ENCODE peak calls at places on chromosomes 13 and 19, in six cellular contexts. Q, O, V, G, T and C are unnamed samples. For H3K4me1, the result is how much of the 10 kb centered on the place peaks cover.

GRCh38 chr19:23783634-23784033 is 24.9 kb upstream of the ZNF681 start:
- DNase-seq in G (no peak), Q (no peak), O (no peak), T (no peak), V (no peak), C (no peak)

GRCh38 chr19:10295305-10295846 is 5.6 kb downstream of the ICAM5 start:
- DNase-seq in T (no peak), V (no peak), Q (no peak), O (no peak), G (no peak), C (peak)

GRCh38 chr13:91045351-91046034 is 302.0 kb upstream of the MIR17HG start:
- DNase-seq in Q (no peak), T (no peak), O (no peak), G (no peak), V (no peak), C (no peak)

GRCh38 chr19:13128583-13128982 is 10.5 kb downstream of the NACC1 start:
- DNase-seq in O (no peak), T (no peak), Q (no peak), G (no peak), V (no peak), C (no peak)

GRCh38 chr19:45780448-45781281 is 1.6 kb downstream of the DMPK start:
- DNase-seq in V (no peak), Q (no peak), T (no peak), G (no peak), O (peak), C (peak)

GRCh38 chr13:61370520-61370919 is 45.1 kb downstream of the PCDH20 start:
- DNase-seq in Q (no peak), O (no peak), V (no peak), T (no peak), G (no peak), C (no peak)

GRCh38 chr13:36088463-36088862 is 42.7 kb downstream of the DCLK1 start:
- DNase-seq in V (no peak), T (no peak), Q (no peak), G (no peak), O (no peak), C (no peak)

GRCh38 chr13:38849316-38849715 is 141.3 kb downstream of the STOML3 start:
- DNase-seq in T (no peak), G (no peak), V (no peak), Q (no peak), O (no peak), C (no peak)

GRCh38 chr13:102651392-102651791 is 43.5 kb downstream of the METTL21C start:
- DNase-seq in O (no peak), T (no peak), Q (peak), V (no peak), G (no peak), C (no peak)

GRCh38 chr13:85347251-85347650 is 452.0 kb downstream of the SLITRK6 start:
- DNase-seq in V (no peak), Q (peak), T (no peak), O (no peak), G (no peak), C (no peak)

GRCh38 chr19:34503546-34504272 is 22.2 kb downstream of the WTIP start:
- DNase-seq in O (no peak), T (no peak), V (peak), G (no peak), Q (no peak), C (no peak)

GRCh38 chr19:42693760-42694350 is 46.4 kb downstream of the PSG3 start:
- DNase-seq in T (no peak), Q (peak), G (no peak), V (no peak), O (no peak), C (no peak)

GRCh38 chr19:41869374-41869955 is 7.6 kb upstream of the CD79A start:
- DNase-seq in V (no peak), G (no peak), O (no peak), Q (no peak), T (no peak), C (no peak)

GRCh38 chr13:49679244-49679643 is 12.0 kb downstream of the EBPL start:
- DNase-seq in G (no peak), T (no peak), V (no peak), Q (peak), O (no peak), C (no peak)

GRCh38 chr19:34409189-34410164 is 5.3 kb downstream of the PDCD2L start:
- DNase-seq in T (no peak), G (no peak), Q (no peak), V (no peak), O (no peak), C (no peak)

GRCh38 chr19:51750381-51751124 is 1.1 kb downstream of the FPR1 start:
- DNase-seq in T (no peak), G (no peak), V (no peak), O (no peak), Q (no peak), C (no peak)

GRCh38 chr19:45640849-45641273 is 1.7 kb upstream of the EML2 start:
- DNase-seq in O (no peak), V (no peak), T (no peak), Q (no peak), G (no peak), C (no peak)

GRCh38 chr19:16764793-16765433 is 45.3 kb downstream of the NWD1 start:
- DNase-seq in O (no peak), V (no peak), G (no peak), Q (no peak), T (no peak), C (no peak)

GRCh38 chr13:95516021-95516420 is 36.5 kb upstream of the CLDN10 start:
- DNase-seq in V (no peak), Q (no peak), G (no peak), T (no peak), O (no peak), C (no peak)

GRCh38 chr13:62629618-62630017 is 1214.0 kb upstream of the PCDH20 start:
- DNase-seq in G (no peak), O (no peak), T (no peak), Q (no peak), V (no peak), C (no peak)

GRCh38 chr13:113211774-113212173 is 2.4 kb downstream of the CUL4A start:
- DNase-seq in V (no peak), T (no peak), O (no peak), Q (no peak), G (no peak), C (no peak)

GRCh38 chr13:113209336-113209879 is at the start of gene CUL4A:
- DNase-seq in V (peak), G (no peak), Q (peak), O (peak), T (peak), C (peak)

GRCh38 chr13:113208424-113209335 is at the start of gene PCID2:
- DNase-seq in T (peak), O (peak), G (peak), Q (peak), V (peak), C (peak)

GRCh38 chr13:113210834-113211233 is 1.4 kb downstream of the CUL4A start:
- DNase-seq in G (no peak), T (no peak), O (no peak), V (no peak), Q (no peak), C (no peak)

GRCh38 chr13:113209880-113210421 is 538 bp downstream of the CUL4A start:
- DNase-seq in G (no peak), T (no peak), V (peak), Q (peak), O (peak), C (peak)
- H3K4me1 ChIP-seq in G (half or more), T (under half), V (half or more), Q (under half), O (under half), C (under half)

GRCh38 chr13:73403362-73404150 is 344.8 kb downstream of the KLF5 start:
- DNase-seq in Q (no peak), T (no peak), O (no peak), V (no peak), G (no peak), C (no peak)
- H3K4me1 ChIP-seq in Q (under half), T (under half), O (under half), V (under half), G (half or more), C (under half)

GRCh38 chr19:38709671-38710415 is 34.4 kb downstream of the CAPN12 start:
- DNase-seq in O (no peak), V (no peak), T (no peak), Q (no peak), G (no peak), C (no peak)

GRCh38 chr19:38706792-38707511 is 37.3 kb downstream of the CAPN12 start:
- DNase-seq in G (no peak), O (no peak), Q (no peak), T (no peak), V (no peak), C (no peak)

GRCh38 chr19:38709119-38709518 is 35.2 kb downstream of the CAPN12 start:
- DNase-seq in O (no peak), T (no peak), V (no peak), Q (no peak), G (no peak), C (no peak)

GRCh38 chr19:38707512-38708114 is 36.7 kb downstream of the CAPN12 start:
- DNase-seq in O (peak), Q (peak), T (peak), V (peak), G (no peak), C (no peak)

DNA sequence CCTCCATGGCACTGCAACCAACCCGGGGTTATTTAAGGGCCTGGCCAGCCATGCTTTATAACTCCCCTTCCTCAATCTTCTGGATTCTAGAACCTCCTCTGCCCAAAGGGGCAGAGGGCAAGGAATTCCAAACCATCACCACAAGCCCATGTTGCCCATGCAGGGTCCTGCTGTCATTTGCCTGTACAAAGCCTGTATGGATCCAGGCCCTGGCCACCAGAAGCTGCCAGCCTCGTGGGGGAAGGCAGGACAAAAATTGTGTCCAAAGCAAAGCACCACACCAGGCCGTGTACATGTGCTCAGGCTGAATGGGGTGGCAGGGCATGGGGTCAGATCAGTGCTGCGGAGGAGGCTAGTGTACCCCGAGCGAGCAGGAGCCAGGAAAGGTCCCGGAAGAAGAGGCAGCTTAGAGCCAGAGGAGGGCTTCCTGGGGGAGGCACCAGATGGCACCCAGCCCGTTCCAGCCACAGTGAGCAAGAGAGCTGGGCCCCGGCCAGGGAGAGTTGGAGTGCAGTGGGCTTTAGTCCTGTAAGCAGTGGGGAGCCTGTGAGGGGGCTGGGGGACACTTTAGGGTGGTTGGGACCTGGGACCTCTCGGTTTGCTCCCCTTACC is 35.8 kb downstream of the CAPN12 start:
- DNase-seq in V (peak), G (no peak), O (no peak), T (no peak), Q (no peak), C (no peak)
- H3K4me1 ChIP-seq in V (half or more), G (half or more), O (under half), T (under half), Q (under half), C (under half)

DNA sequence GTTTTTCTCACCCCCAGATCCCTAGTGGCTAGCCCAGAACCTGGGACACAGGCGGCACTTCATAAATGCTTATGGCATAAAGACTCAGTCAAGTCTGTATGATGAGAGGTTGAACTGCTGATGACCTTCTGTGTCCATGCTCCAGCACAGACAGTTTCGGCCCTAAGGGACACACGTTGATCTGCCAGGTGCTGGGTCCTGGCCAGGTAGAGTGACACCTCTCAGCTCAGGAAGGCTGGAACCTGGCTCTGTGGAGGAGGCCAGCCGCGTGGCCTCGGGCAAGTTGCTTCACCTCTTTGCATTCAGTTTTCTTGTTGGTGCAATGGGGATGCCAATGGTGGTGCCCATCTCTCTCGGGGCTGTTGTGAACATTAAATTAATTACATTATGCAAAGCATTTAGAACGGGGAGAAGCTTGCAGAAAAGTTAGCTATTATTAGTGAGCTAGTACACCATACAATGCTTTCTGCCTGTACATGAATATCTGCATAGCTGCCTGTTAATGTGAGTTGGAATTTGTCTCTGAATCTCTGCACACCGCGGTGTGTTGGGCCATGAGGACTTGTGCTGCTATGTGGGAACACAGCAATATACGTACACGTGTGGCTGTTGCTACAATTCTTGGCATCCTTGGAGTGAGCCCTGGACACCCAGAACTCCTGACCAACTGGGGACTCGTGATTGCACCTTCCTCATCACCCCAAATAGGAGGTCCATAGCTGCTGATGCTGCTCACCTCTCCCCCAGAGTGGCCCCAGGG is 8.4 kb downstream of the GADD45B start:
- DNase-seq in G (no peak), O (no peak), V (no peak), T (peak), Q (no peak), C (no peak)
- H3K4me1 ChIP-seq in G (under half), O (under half), V (under half), T (under half), Q (under half), C (under half)

GRCh38 chr19:18377026-18377425 is 8.9 kb upstream of the GDF15 start:
- DNase-seq in V (no peak), G (no peak), T (no peak), O (no peak), Q (no peak), C (no peak)
- H3K4me1 ChIP-seq in V (under half), G (half or more), T (under half), O (under half), Q (under half), C (under half)

GRCh38 chr13:33178197-33178699 is 107.3 kb downstream of the STARD13 start:
- DNase-seq in V (no peak), G (no peak), Q (no peak), O (no peak), T (no peak), C (no peak)
- H3K4me1 ChIP-seq in V (half or more), G (under half), Q (under half), O (under half), T (under half), C (under half)